ENCODE peak calls at places on chromosomes 5 and 9, in seven cellular contexts. P, J, D, W, O, I and N are unnamed samples.

GRCh38 chr9:81465468-81466002 is 223.8 kb downstream of the TLE1 start:
- DNase-seq in D (no peak), P (no peak), J (peak; percentile 23), O (no peak), I (no peak), W (no peak), N (no peak)

GRCh38 chr5:149024477-149024876 is 38.4 kb downstream of the SH3TC2 start:
- DNase-seq in O (no peak), D (no peak), W (no peak), P (peak; percentile 78), I (peak; percentile 39), J (peak; percentile 27), N (no peak)

GRCh38 chr9:76136986-76137385 is 246.5 kb downstream of the PCSK5 start:
- DNase-seq in P (peak; percentile 67), J (peak; percentile 66), O (no peak), D (peak; percentile 21), W (peak; percentile 69), I (peak; percentile 40), N (no peak)

GRCh38 chr5:93582677-93583524 is at the start of gene NR2F1:
- DNase-seq in P (peak; percentile 96), D (peak; percentile 99), J (peak; percentile 99), O (peak; percentile 61), I (peak; percentile 99), W (peak; percentile 84), N (no peak)

GRCh38 chr5:78056053-78056452 is 238.4 kb downstream of the AP3B1 start:
- DNase-seq in J (no peak), W (no peak), D (no peak), O (no peak), P (no peak), I (no peak), N (no peak)

GRCh38 chr5:154298060-154298459 is 107.5 kb downstream of the GALNT10 start:
- DNase-seq in O (no peak), D (no peak), W (no peak), P (no peak), I (no peak), J (no peak), N (no peak)

GRCh38 chr9:7104625-7105024 is 346.9 kb downstream of the KDM4C start:
- DNase-seq in D (no peak), O (no peak), W (no peak), I (no peak), J (no peak), P (no peak), N (no peak)

GRCh38 chr5:169024426-169024825 is 276.5 kb downstream of the SLIT3 start:
- DNase-seq in D (no peak), J (no peak), I (no peak), P (no peak), W (no peak), O (no peak), N (no peak)

GRCh38 chr5:71865665-71866320 is 146.7 kb downstream of the CARTPT start:
- DNase-seq in P (no peak), D (no peak), J (no peak), O (no peak), W (no peak), I (no peak), N (no peak)

GRCh38 chr9:82894961-82895902 is 167.7 kb downstream of the RASEF start:
- DNase-seq in P (no peak), J (no peak), I (no peak), W (no peak), D (no peak), O (no peak), N (no peak)

GRCh38 chr9:136048560-136049411 is 46.3 kb downstream of the NACC2 start:
- DNase-seq in P (no peak), I (no peak), O (no peak), W (no peak), D (no peak), J (no peak), N (no peak)

GRCh38 chr5:130295235-130295634 is 391.0 kb downstream of the CHSY3 start:
- DNase-seq in I (no peak), J (no peak), W (no peak), D (no peak), P (no peak), O (no peak), N (no peak)

GRCh38 chr5:102833146-102833545 is 78.0 kb downstream of the PAM start:
- DNase-seq in J (no peak), W (no peak), I (no peak), D (no peak), P (no peak), O (no peak), N (no peak)

GRCh38 chr9:130681769-130682489 is 11.7 kb upstream of the EXOSC2 start:
- DNase-seq in O (peak; percentile 37), J (no peak), D (no peak), P (no peak), W (no peak), I (peak; percentile 23), N (peak; percentile 35)

GRCh38 chr5:32805966-32806626 is 95.0 kb downstream of the NPR3 start:
- DNase-seq in I (no peak), O (no peak), P (peak; percentile 87), D (peak; percentile 51), J (peak; percentile 82), W (peak; percentile 70), N (no peak)

GRCh38 chr5:145495741-145496140 is 339.4 kb downstream of the PRELID2 start:
- DNase-seq in I (peak; percentile 91), J (peak; percentile 94), O (no peak), W (peak; percentile 37), D (peak; percentile 61), P (peak; percentile 74), N (no peak)

GRCh38 chr9:99515087-99515486 is 293.0 kb downstream of the SEC61B start:
- DNase-seq in I (no peak), J (no peak), W (no peak), O (no peak), P (no peak), D (no peak), N (no peak)

GRCh38 chr5:148455055-148455675 is 71.4 kb downstream of the FBXO38 start:
- DNase-seq in J (no peak), D (no peak), P (no peak), W (peak; percentile 16), O (no peak), I (no peak), N (no peak)

GRCh38 chr5:141758316-141758965 is 76.4 kb upstream of the ARAP3 start:
- DNase-seq in O (peak; percentile 64), W (no peak), I (no peak), D (no peak), J (no peak), P (no peak), N (no peak)

GRCh38 chr9:128635266-128636023 is 21.2 kb downstream of the DYNC2I2 start:
- DNase-seq in J (peak; percentile 94), I (peak; percentile 86), O (peak; percentile 84), W (peak; percentile 92), P (peak; percentile 96), D (peak; percentile 89), N (no peak)

GRCh38 chr5:42851441-42851840 is 39.7 kb upstream of the SELENOP start:
- DNase-seq in D (no peak), P (no peak), I (no peak), O (no peak), W (no peak), J (no peak), N (no peak)

DNA sequence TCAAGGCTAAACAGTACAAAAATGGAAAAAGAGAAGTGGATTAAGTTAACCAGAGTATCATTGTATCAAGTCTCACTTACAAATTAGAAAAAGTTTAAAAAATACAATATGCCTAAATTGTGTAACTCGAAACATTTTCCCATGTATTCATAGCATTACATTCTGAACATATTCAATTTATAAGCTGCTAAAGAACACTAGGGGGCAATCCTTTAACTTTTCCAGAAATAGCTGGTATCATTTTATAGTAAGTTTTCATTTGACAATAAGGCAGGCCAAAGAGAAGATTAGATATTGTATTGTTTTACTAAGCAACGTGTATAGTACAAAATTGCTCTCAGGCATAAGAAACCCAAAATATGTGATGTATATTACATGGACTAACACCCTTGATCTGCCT is 234.6 kb downstream of the ADGRV1 start:
- DNase-seq in P (no peak), D (no peak), I (peak; percentile 9), J (no peak), W (no peak), O (no peak), N (no peak)
- TF ChIP-seq CTCF in P (peak; percentile 12), D (peak; percentile 43), I (peak; percentile 11), J (peak; percentile 37), W (no peak), O (no peak), N (no peak)

GRCh38 chr9:32543047-32543446 is 9.1 kb upstream of the SMIM27 start:
- DNase-seq in D (no peak), O (no peak), W (no peak), P (no peak), I (no peak), J (no peak), N (no peak)
- TF ChIP-seq CTCF in D (no peak), O (no peak), W (no peak), P (no peak), I (no peak), J (no peak), N (no peak)

GRCh38 chr5:51060953-51061352 is 322.3 kb upstream of the ISL1 start:
- DNase-seq in D (no peak), J (no peak), P (no peak), O (no peak), I (no peak), W (no peak), N (no peak)
- TF ChIP-seq CTCF in D (no peak), J (no peak), P (no peak), O (no peak), I (no peak), W (no peak), N (no peak)

GRCh38 chr9:4105183-4105582 is 194.7 kb downstream of the GLIS3 start:
- DNase-seq in W (no peak), I (no peak), P (no peak), J (no peak), D (no peak), O (no peak), N (no peak)
- TF ChIP-seq CTCF in W (no peak), I (no peak), P (no peak), J (no peak), D (no peak), O (no peak), N (no peak)